ENCODE peak calls at places on chromosome 9, in four cellular contexts. One of them, this sample, is unnamed. For H3K4me1, the result is how much of the 10 kb centered on the place peaks cover.

GRCh38 chr9:99169086-99169485 is 52.7 kb downstream of the ALG2 start:
- DNase-seq in SK-N-SH: no peak
- DNase-seq in naive thymus-derived CD4-positive, alpha-beta T cell: no peak
- DNase-seq in Peyer's patch: no peak
- DNase-seq in this sample: no peak

GRCh38 chr9:134413890-134414731 is 87.9 kb downstream of the RXRA start:
- DNase-seq in Peyer's patch: no peak
- DNase-seq in naive thymus-derived CD4-positive, alpha-beta T cell: no peak
- DNase-seq in SK-N-SH: peak
- DNase-seq in this sample: no peak

GRCh38 chr9:38720083-38720755 is at the start of gene FAM240B:
- DNase-seq in naive thymus-derived CD4-positive, alpha-beta T cell: no peak
- DNase-seq in SK-N-SH: no peak
- DNase-seq in Peyer's patch: no peak
- DNase-seq in this sample: no peak

GRCh38 chr9:135926402-135927194 is 19.3 kb upstream of the CAMSAP1 start:
- DNase-seq in naive thymus-derived CD4-positive, alpha-beta T cell: no peak
- DNase-seq in SK-N-SH: no peak
- DNase-seq in Peyer's patch: no peak
- DNase-seq in this sample: no peak

GRCh38 chr9:77871483-77871882 is 160.1 kb downstream of the GNAQ start:
- DNase-seq in SK-N-SH: no peak
- DNase-seq in naive thymus-derived CD4-positive, alpha-beta T cell: no peak
- DNase-seq in Peyer's patch: no peak
- DNase-seq in this sample: no peak

GRCh38 chr9:103537426-103537825 is 542.3 kb downstream of the CYLC2 start:
- DNase-seq in SK-N-SH: no peak
- DNase-seq in naive thymus-derived CD4-positive, alpha-beta T cell: no peak
- DNase-seq in Peyer's patch: no peak
- DNase-seq in this sample: no peak

GRCh38 chr9:83304686-83305085 is 233.5 kb downstream of the FRMD3 start:
- DNase-seq in SK-N-SH: peak
- DNase-seq in naive thymus-derived CD4-positive, alpha-beta T cell: no peak
- DNase-seq in Peyer's patch: peak
- DNase-seq in this sample: no peak

GRCh38 chr9:116499986-116500871 is 186.9 kb upstream of the TRIM32 start:
- DNase-seq in SK-N-SH: no peak
- DNase-seq in naive thymus-derived CD4-positive, alpha-beta T cell: no peak
- DNase-seq in Peyer's patch: peak
- DNase-seq in this sample: no peak

GRCh38 chr9:89460551-89460950 is 37.4 kb downstream of the SEMA4D start:
- DNase-seq in SK-N-SH: no peak
- DNase-seq in Peyer's patch: no peak
- DNase-seq in naive thymus-derived CD4-positive, alpha-beta T cell: no peak
- DNase-seq in this sample: no peak

GRCh38 chr9:134403682-134404301 is 77.5 kb downstream of the RXRA start:
- DNase-seq in SK-N-SH: no peak
- DNase-seq in naive thymus-derived CD4-positive, alpha-beta T cell: no peak
- DNase-seq in Peyer's patch: peak
- DNase-seq in this sample: peak

GRCh38 chr9:107422189-107422802 is 67.3 kb downstream of the KLF4 start:
- DNase-seq in SK-N-SH: peak
- DNase-seq in naive thymus-derived CD4-positive, alpha-beta T cell: no peak
- DNase-seq in Peyer's patch: peak
- DNase-seq in this sample: no peak

GRCh38 chr9:85943757-85944430 is 2.9 kb downstream of the NAA35 start:
- DNase-seq in naive thymus-derived CD4-positive, alpha-beta T cell: no peak
- DNase-seq in Peyer's patch: no peak
- DNase-seq in SK-N-SH: no peak
- DNase-seq in this sample: no peak

GRCh38 chr9:85944672-85945071 is 3.7 kb downstream of the NAA35 start:
- DNase-seq in Peyer's patch: no peak
- DNase-seq in naive thymus-derived CD4-positive, alpha-beta T cell: no peak
- DNase-seq in SK-N-SH: no peak
- DNase-seq in this sample: no peak

DNA sequence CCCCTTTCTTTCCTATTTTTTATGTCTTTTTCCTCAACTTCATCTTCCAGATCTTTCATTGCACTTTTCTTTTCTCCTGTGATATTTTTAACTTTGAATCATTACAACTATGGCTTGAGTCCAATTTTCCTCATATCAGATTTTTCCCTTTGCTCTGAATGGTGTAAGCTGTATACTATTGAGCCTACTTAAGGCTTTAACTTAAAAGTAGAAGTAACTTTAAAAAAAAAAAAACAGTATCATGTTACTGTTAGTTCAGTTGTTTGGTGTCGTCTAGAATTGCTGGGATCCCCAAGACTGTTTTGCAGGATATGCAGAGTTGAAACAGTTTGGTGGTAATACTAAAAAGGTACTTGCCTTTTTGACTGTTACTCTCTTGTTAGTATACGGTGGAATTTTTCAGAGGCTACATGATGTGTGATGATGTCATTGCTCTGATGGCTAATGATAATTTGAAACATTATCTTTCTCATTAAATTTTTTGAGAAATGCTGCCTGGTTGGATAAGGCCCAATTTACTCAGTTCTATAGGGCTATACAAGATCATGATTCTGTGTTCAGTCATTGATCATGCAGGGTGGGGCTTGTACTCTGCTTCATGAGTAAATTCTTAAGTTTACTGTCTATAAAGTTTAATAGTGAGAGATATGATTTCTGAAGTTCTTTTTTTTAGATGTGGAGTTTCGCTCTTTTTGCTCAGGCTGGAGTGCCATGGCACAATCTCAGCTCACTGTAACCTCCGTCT is 8.8 kb downstream of the NAA35 start:
- DNase-seq in naive thymus-derived CD4-positive, alpha-beta T cell: no peak
- DNase-seq in Peyer's patch: no peak
- DNase-seq in SK-N-SH: no peak
- DNase-seq in this sample: no peak
- H3K27ac ChIP-seq in naive thymus-derived CD4-positive, alpha-beta T cell: no peak
- H3K27ac ChIP-seq in Peyer's patch: no peak
- H3K27ac ChIP-seq in SK-N-SH: peak
- H3K27ac ChIP-seq in this sample: no peak

DNA sequence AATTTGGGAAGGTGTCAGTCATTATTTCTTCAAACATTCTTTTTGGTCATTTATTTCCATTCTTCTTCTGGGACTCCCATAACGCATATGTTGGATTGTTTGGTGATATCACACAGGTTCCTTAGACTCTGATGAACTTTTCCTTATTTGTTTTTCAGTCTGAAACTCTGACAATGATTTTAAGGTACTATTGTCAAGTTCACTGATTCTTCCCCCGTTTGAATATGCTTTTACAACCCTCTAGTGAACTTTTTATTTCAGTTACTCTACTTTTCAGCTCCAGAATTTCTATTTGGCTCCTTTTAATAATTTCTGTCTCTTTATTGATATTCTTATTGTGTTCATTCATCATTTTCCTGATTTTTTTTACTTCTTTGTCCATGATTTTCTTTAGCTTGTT is 92.5 kb upstream of the RORB start:
- DNase-seq in naive thymus-derived CD4-positive, alpha-beta T cell: no peak
- DNase-seq in Peyer's patch: no peak
- DNase-seq in SK-N-SH: no peak
- DNase-seq in this sample: no peak
- H3K4me1 ChIP-seq in naive thymus-derived CD4-positive, alpha-beta T cell: under half
- H3K4me1 ChIP-seq in Peyer's patch: under half
- H3K4me1 ChIP-seq in SK-N-SH: under half
- H3K4me1 ChIP-seq in this sample: under half

GRCh38 chr9:92608221-92609141 is 61.5 kb downstream of the IPPK start:
- DNase-seq in Peyer's patch: no peak
- DNase-seq in SK-N-SH: no peak
- DNase-seq in naive thymus-derived CD4-positive, alpha-beta T cell: no peak
- DNase-seq in this sample: no peak

GRCh38 chr9:92607088-92607487 is 62.8 kb downstream of the IPPK start:
- DNase-seq in naive thymus-derived CD4-positive, alpha-beta T cell: no peak
- DNase-seq in Peyer's patch: no peak
- DNase-seq in SK-N-SH: no peak
- DNase-seq in this sample: no peak

GRCh38 chr9:92610470-92611420 is 59.2 kb downstream of the IPPK start:
- DNase-seq in SK-N-SH: no peak
- DNase-seq in naive thymus-derived CD4-positive, alpha-beta T cell: no peak
- DNase-seq in Peyer's patch: no peak
- DNase-seq in this sample: no peak

GRCh38 chr9:92607773-92608172 is 62.2 kb downstream of the IPPK start:
- DNase-seq in SK-N-SH: peak
- DNase-seq in Peyer's patch: no peak
- DNase-seq in naive thymus-derived CD4-positive, alpha-beta T cell: no peak
- DNase-seq in this sample: no peak

DNA sequence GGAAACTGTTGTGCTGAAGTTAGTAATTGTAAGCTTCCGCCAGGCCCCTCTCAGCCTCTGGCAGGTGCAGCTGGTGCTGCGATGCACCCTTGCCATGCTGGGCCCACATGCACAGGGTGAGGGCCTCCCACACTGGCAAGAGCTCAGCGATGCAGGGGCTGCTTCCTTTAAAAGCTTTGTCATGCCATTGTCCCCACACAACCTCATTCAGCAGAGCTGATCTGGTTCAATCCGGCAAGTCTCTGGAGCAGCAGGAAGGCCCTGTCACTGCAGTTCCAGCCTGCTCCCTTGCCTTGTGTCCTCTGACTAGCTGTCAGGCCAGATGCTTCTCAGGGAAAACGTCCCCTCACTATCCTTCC is 60.8 kb downstream of the IPPK start:
- DNase-seq in SK-N-SH: peak
- DNase-seq in naive thymus-derived CD4-positive, alpha-beta T cell: no peak
- DNase-seq in Peyer's patch: no peak
- DNase-seq in this sample: no peak
- H3K27ac ChIP-seq in SK-N-SH: no peak
- H3K27ac ChIP-seq in naive thymus-derived CD4-positive, alpha-beta T cell: no peak
- H3K27ac ChIP-seq in Peyer's patch: no peak
- H3K27ac ChIP-seq in this sample: no peak

DNA sequence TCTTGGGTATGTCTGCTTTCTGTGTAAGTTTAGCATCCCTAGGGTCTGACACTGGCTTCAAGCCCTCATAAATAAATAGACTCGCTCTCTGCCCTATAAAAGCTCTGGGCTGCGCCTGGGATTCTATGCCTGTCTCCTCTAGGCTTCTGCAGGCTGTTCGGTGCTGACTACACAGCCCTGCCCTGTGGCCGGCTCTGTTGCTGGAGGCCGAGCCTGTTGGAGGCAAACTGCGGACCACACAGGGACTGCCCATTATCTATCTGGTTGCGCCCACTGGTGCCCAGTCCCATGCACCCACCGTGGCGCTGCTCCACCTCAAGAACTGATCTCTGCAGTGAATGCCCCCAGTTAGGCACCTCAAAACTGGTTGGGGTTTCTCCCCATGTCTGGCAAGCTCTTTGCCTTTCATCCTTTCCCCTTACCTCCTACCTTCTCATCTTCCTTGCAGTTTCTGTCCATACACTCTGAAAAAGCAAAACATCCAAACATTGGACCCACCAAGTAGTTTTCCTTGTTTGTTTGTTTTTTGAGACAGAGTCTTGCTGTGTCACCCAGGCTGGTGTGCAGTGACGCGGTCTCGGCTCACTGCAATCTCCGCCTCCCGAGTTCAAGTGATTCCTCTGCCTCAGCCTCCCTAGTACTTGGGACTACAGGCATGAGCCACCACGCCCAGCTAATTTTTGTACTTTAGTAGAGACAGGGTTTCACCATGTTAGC is 207.2 kb downstream of the ERCC6L2 start:
- DNase-seq in naive thymus-derived CD4-positive, alpha-beta T cell: no peak
- DNase-seq in Peyer's patch: no peak
- DNase-seq in SK-N-SH: no peak
- DNase-seq in this sample: no peak
- H3K4me1 ChIP-seq in naive thymus-derived CD4-positive, alpha-beta T cell: under half
- H3K4me1 ChIP-seq in Peyer's patch: under half
- H3K4me1 ChIP-seq in SK-N-SH: under half
- H3K4me1 ChIP-seq in this sample: under half

GRCh38 chr9:71884005-71884404 is 27.0 kb downstream of the ABHD17B start:
- DNase-seq in SK-N-SH: no peak
- DNase-seq in naive thymus-derived CD4-positive, alpha-beta T cell: no peak
- DNase-seq in Peyer's patch: no peak
- DNase-seq in this sample: no peak

GRCh38 chr9:71890042-71890680 is 20.8 kb downstream of the ABHD17B start:
- DNase-seq in Peyer's patch: no peak
- DNase-seq in SK-N-SH: no peak
- DNase-seq in naive thymus-derived CD4-positive, alpha-beta T cell: no peak
- DNase-seq in this sample: no peak

GRCh38 chr9:71879644-71880174 is 31.3 kb downstream of the ABHD17B start:
- DNase-seq in SK-N-SH: no peak
- DNase-seq in naive thymus-derived CD4-positive, alpha-beta T cell: no peak
- DNase-seq in Peyer's patch: no peak
- DNase-seq in this sample: no peak

GRCh38 chr9:71886015-71886414 is 25.0 kb downstream of the ABHD17B start:
- DNase-seq in SK-N-SH: no peak
- DNase-seq in Peyer's patch: no peak
- DNase-seq in naive thymus-derived CD4-positive, alpha-beta T cell: no peak
- DNase-seq in this sample: no peak

GRCh38 chr9:71885467-71885866 is 25.5 kb downstream of the ABHD17B start:
- DNase-seq in Peyer's patch: no peak
- DNase-seq in SK-N-SH: no peak
- DNase-seq in naive thymus-derived CD4-positive, alpha-beta T cell: no peak
- DNase-seq in this sample: no peak
- H3K27ac ChIP-seq in Peyer's patch: no peak
- H3K27ac ChIP-seq in SK-N-SH: no peak
- H3K27ac ChIP-seq in naive thymus-derived CD4-positive, alpha-beta T cell: no peak
- H3K27ac ChIP-seq in this sample: no peak

This sample was measured in CD4-positive, alpha-beta memory T cell.